ENCODE peak calls at places on chromosomes 2 and 18, in five cellular contexts. U is A549, Q is H1, S is IMR-90, D is HepG2. Y is an unnamed sample.

GRCh38 chr18:49174478-49174877 is 223.7 kb upstream of the SMAD7 start:
- DNase-seq in S (peak), U (no peak), Q (no peak), D (no peak), Y (no peak)

GRCh38 chr2:105294844-105295481 is 34.6 kb downstream of the TGFBRAP1 start:
- DNase-seq in D (peak), U (peak), S (peak), Q (peak), Y (peak)

GRCh38 chr2:176100547-176101140 is 1.0 kb downstream of the HOXD12 start:
- DNase-seq in D (no peak), U (no peak), Q (peak), S (no peak), Y (no peak)

GRCh38 chr18:23703057-23703986 is 14.1 kb downstream of the LAMA3 start:
- DNase-seq in Q (no peak), U (peak), S (peak), D (peak), Y (peak)

GRCh38 chr18:51278045-51278649 is 80.7 kb upstream of the MEX3C start:
- DNase-seq in D (peak), U (peak), S (no peak), Q (peak), Y (peak)

GRCh38 chr18:32920796-32921787 is 148.3 kb upstream of the KLHL14 start:
- DNase-seq in Q (no peak), D (peak), S (peak), U (peak), Y (no peak)

GRCh38 chr2:172985139-172985874 is 90.3 kb upstream of the MAP3K20 start:
- DNase-seq in D (no peak), U (peak), S (peak), Q (no peak), Y (peak)

GRCh38 chr2:220521591-220521990 is 894.2 kb downstream of the SLC4A3 start:
- DNase-seq in D (no peak), S (no peak), Q (no peak), U (no peak), Y (no peak)

GRCh38 chr2:86671304-86671981 is 47.8 kb upstream of the RNF103 start:
- DNase-seq in D (peak), S (peak), Q (no peak), U (no peak), Y (no peak)

DNA sequence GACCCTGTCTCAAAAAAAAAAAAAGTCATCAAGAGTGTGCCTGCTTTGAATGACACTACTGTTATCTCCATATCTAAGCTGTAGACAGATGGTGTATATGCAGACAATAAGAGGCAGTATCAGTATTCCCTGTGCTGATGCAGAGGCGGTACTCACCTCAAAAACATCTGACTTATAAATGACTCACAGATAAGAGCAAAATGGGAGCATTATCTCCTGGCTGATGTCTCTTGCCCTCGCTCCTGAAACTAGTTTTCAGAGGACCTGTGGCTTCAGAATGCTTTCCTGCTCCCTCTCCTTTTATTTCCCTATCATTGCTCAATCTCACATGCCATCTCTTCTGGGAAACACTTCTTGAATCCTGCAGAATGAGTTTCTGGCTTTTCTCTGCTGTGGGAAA is 289.6 kb downstream of the PTPRM start:
- DNase-seq in U (no peak), D (peak), Q (no peak), S (peak), Y (peak)
- TF ChIP-seq CEBPB in U (peak), D (no peak), Q (no peak), S (peak), Y (no peak)

DNA sequence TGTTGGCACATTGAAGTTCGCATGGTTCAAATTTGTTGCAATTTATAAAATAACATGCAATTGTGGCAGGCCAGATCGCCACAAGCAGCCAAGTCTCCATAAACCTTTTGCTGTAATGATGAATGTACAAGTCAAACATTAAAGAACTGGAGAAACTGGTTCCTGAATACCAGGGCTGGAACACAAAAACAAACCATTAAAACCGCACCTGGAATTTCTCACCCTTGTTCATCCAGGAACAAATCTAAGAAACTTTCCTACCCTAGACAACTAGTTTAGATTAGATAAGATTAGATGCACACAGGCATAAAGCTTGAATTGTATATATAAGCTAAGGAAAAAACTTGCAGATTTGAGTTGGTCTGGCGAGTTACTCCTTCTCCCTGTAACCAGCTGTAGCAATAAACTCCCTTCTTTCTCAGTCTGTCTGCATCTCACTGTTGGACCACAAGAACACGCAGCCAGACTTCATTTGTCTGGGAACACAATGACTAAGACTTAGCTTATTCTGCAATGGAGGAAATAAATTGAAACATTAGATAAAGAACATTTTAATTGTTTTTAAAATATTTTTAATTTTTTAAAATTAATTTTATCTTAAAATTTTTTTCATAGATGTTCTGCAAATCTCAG is 1835.5 kb upstream of the LRRTM1 start:
- DNase-seq in S (no peak), U (no peak), Q (no peak), D (no peak), Y (no peak)
- TF ChIP-seq CEBPB in S (no peak), U (no peak), Q (no peak), D (no peak), Y (no peak)

GRCh38 chr2:38432827-38433606 is 55.9 kb upstream of the ATL2 start:
- DNase-seq in Q (no peak), S (no peak), U (no peak), D (peak), Y (no peak)
- TF ChIP-seq CEBPB in Q (peak), S (no peak), U (peak), D (peak), Y (no peak)

GRCh38 chr18:37484893-37485834 is 80.4 kb downstream of the CELF4 start:
- DNase-seq in D (no peak), Q (peak), S (peak), U (peak), Y (peak)

GRCh38 chr18:37486848-37487247 is 78.8 kb downstream of the CELF4 start:
- DNase-seq in Q (no peak), S (no peak), U (no peak), D (no peak), Y (no peak)

GRCh38 chr18:37482433-37482832 is 83.2 kb downstream of the CELF4 start:
- DNase-seq in D (no peak), U (no peak), S (no peak), Q (no peak), Y (no peak)

GRCh38 chr18:37483221-37483971 is 82.2 kb downstream of the CELF4 start:
- DNase-seq in Q (no peak), S (peak), D (no peak), U (no peak), Y (no peak)

GRCh38 chr18:37483984-37484892 is 81.4 kb downstream of the CELF4 start:
- DNase-seq in U (no peak), S (no peak), D (no peak), Q (no peak), Y (no peak)
- TF ChIP-seq CEBPB in U (no peak), S (no peak), D (no peak), Q (no peak), Y (no peak)

DNA sequence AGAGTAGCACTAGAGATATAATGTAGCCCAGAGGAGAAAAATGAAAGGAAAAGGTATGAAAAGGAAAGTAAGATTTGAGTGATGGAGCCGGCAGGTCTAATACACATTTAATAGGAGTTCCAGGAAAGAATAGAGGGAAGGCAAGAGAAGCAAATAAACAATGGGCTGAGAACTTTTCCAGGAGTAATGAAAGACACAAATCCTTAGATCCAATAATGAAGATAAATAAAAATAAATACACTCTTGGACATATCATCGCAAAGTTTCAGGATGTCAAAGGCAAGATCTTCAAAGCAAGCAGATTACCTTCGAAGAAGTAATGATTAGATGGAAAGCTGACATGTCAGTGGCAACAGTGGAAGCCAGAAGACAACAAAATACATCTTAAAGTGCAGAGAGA is 102.0 kb upstream of the YWHAQ start:
- DNase-seq in U (no peak), Q (no peak), S (no peak), D (no peak), Y (no peak)
- TF ChIP-seq CEBPB in U (no peak), Q (no peak), S (no peak), D (no peak), Y (no peak)

GRCh38 chr2:19947184-19947940 is 42.5 kb downstream of the WDR35 start:
- DNase-seq in U (no peak), S (peak), Q (no peak), D (no peak), Y (no peak)

GRCh38 chr2:19944205-19944845 is 42.5 kb upstream of the TTC32 start:
- DNase-seq in S (no peak), U (no peak), D (no peak), Q (no peak), Y (no peak)

GRCh38 chr2:19949071-19949470 is 40.8 kb downstream of the WDR35 start:
- DNase-seq in Q (no peak), S (peak), U (no peak), D (no peak), Y (no peak)
- TF ChIP-seq CEBPB in Q (no peak), S (no peak), U (no peak), D (no peak), Y (no peak)

DNA sequence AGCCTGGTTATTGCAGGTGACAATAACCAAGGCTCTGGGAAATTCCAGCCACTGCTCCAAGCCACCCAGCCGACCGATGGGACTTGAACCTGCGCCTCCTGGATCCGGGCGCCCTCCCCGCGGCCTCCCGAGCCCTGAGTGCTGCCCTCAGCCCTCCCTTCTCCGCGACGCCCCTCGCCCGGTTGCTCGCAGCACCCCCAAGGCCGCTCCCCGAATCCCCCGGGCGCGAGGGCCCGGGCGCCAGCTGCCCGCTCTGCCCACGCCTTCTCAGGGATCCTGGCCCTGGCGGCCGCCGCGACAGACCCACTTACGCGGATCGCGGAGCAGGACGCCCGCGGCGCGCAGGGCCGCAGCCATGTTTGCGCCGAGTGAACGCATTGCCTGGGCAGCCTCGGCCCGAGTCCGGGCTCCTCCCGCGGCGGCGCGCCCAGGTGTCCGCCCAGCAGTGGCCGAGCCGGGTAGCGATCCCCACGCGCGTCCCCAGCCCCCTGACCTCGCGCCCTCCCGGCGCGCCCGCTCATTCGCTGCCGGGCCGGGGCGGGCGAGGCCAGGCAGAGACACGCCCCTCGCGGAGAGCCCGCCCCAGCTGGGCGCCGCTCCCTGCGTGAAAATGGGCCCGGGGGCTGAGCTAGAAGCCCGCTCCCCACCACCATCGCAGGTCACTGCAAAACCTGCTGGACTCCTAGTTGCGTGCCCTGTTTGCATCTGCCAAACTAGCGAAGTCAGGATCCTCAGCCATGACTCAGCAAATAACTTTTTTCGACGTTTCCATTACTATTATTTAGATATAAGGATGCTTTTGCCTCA is at the start of gene FECH:
- DNase-seq in D (peak), U (peak), Q (peak), S (peak), Y (peak)
- TF ChIP-seq CEBPB in D (no peak), U (no peak), Q (no peak), S (no peak), Y (no peak)

GRCh38 chr2:58377181-58377580 is 136.1 kb upstream of the FANCL start:
- DNase-seq in S (no peak), U (no peak), D (no peak), Q (no peak), Y (no peak)

GRCh38 chr2:58376592-58376991 is 135.5 kb upstream of the FANCL start:
- DNase-seq in Q (no peak), D (no peak), U (peak), S (peak), Y (peak)
- TF ChIP-seq CEBPB in Q (no peak), D (no peak), U (no peak), S (no peak), Y (no peak)

GRCh38 chr2:25078171-25079049 is 36.5 kb downstream of the EFR3B start:
- DNase-seq in U (peak), Q (no peak), D (peak), S (peak), Y (peak)
- TF ChIP-seq CEBPB in U (no peak), Q (no peak), D (no peak), S (no peak), Y (no peak)

Y was measured in HCT116.